ENCODE peak calls at places on chromosomes 2 and 18, in ten cellular contexts. A is GM12891, O is upper lobe of left lung, J is stomach, L is ovary, S is IMR-90, Q is A549, D is GM12892, I is body of pancreas, X is transverse colon. V is an unnamed sample.

GRCh38 chr18:59718108-59719057 is 21.2 kb upstream of the CCBE1 start:
- DNase-seq in Q (peak), L (no peak), S (peak), O (no peak), J (no peak), A (no peak), X (no peak), D (no peak), I (no peak), V (no peak)

GRCh38 chr2:168254158-168254935 is 7.0 kb upstream of the STK39 start:
- DNase-seq in J (no peak), Q (peak), S (peak), O (no peak), A (no peak), D (no peak), L (no peak), I (no peak), X (no peak), V (no peak)

GRCh38 chr2:213806125-213806726 is 522.0 kb downstream of the SPAG16 start:
- DNase-seq in S (peak), I (no peak), L (no peak), O (no peak), D (no peak), X (no peak), Q (peak), J (no peak), A (no peak), V (no peak)

GRCh38 chr18:11147962-11148654 is 1.3 kb downstream of the PIEZO2 start:
- DNase-seq in X (no peak), L (no peak), Q (no peak), A (no peak), O (peak), D (no peak), J (no peak), S (no peak), I (no peak), V (no peak)

GRCh38 chr2:181281206-181281832 is 175.9 kb upstream of the ITGA4 start:
- DNase-seq in L (no peak), O (no peak), D (no peak), Q (no peak), X (no peak), I (no peak), S (no peak), J (no peak), A (no peak), V (no peak)

GRCh38 chr18:74745658-74746403 is 148.2 kb downstream of the ZNF407 start:
- DNase-seq in Q (peak), J (no peak), I (no peak), S (peak), D (no peak), X (no peak), O (no peak), L (no peak), A (no peak), V (peak)

GRCh38 chr2:222707689-222708273 is 36.3 kb downstream of the MOGAT1 start:
- DNase-seq in J (no peak), X (no peak), Q (peak), I (no peak), L (no peak), A (no peak), S (peak), O (no peak), D (no peak), V (no peak)

GRCh38 chr2:117190856-117191255 is 623.6 kb upstream of the DDX18 start:
- DNase-seq in A (no peak), I (no peak), O (no peak), J (no peak), X (no peak), L (no peak), Q (no peak), S (no peak), D (no peak), V (no peak)

GRCh38 chr18:58745914-58746313 is 74.6 kb downstream of the MALT1 start:
- DNase-seq in D (no peak), X (no peak), S (no peak), O (no peak), Q (no peak), I (no peak), A (no peak), J (no peak), L (no peak), V (no peak)

GRCh38 chr2:101758001-101758400 is 60.5 kb downstream of the MAP4K4 start:
- DNase-seq in L (no peak), I (no peak), D (no peak), J (no peak), O (no peak), Q (no peak), X (no peak), S (no peak), A (no peak), V (no peak)

GRCh38 chr18:29083545-29083944 is 906.6 kb upstream of the CDH2 start:
- DNase-seq in D (no peak), A (no peak), O (no peak), L (no peak), I (no peak), X (no peak), S (peak), J (no peak), Q (no peak), V (no peak)

GRCh38 chr2:44639399-44639798 is 277.7 kb downstream of the CAMKMT start:
- DNase-seq in I (no peak), L (no peak), D (no peak), S (no peak), Q (no peak), X (no peak), A (no peak), O (no peak), J (no peak), V (no peak)

GRCh38 chr2:64133354-64133753 is 10.9 kb downstream of the PELI1 start:
- DNase-seq in S (no peak), O (no peak), D (no peak), I (no peak), X (no peak), Q (no peak), A (no peak), J (no peak), L (no peak), V (no peak)
- TF ChIP-seq POLR2A in S (no peak), O (no peak), D (no peak), I (no peak), X (no peak), Q (no peak), A (no peak), J (no peak), L (no peak), V (no peak)

GRCh38 chr2:20093263-20094141 is 42.1 kb upstream of the LAPTM4A start:
- DNase-seq in Q (peak), D (no peak), S (peak), L (peak), J (peak), I (peak), O (no peak), A (no peak), X (peak), V (peak)
- TF ChIP-seq POLR2A in Q (no peak), D (no peak), S (no peak), L (no peak), J (no peak), I (no peak), O (no peak), A (no peak), X (no peak), V (no peak)

GRCh38 chr2:214808961-214809750 is at the start of gene BARD1:
- DNase-seq in L (peak), O (peak), S (peak), X (peak), A (peak), D (peak), Q (peak), I (peak), J (peak), V (peak)
- TF ChIP-seq POLR2A in L (peak), O (no peak), S (no peak), X (peak), A (no peak), D (no peak), Q (peak), I (no peak), J (no peak), V (no peak)

GRCh38 chr2:9843229-9844035 is at the start of gene TAF1B:
- DNase-seq in L (peak), S (peak), Q (peak), X (peak), J (peak), O (peak), D (peak), I (peak), A (peak), V (peak)
- TF ChIP-seq POLR2A in L (peak), S (peak), Q (peak), X (peak), J (no peak), O (peak), D (peak), I (peak), A (peak), V (peak)

GRCh38 chr2:124563415-124563814 is 538.3 kb downstream of the CNTNAP5 start:
- DNase-seq in O (no peak), D (no peak), L (no peak), Q (no peak), J (no peak), S (no peak), I (no peak), A (no peak), X (no peak), V (no peak)
- TF ChIP-seq POLR2A in O (no peak), D (no peak), L (no peak), Q (no peak), J (no peak), S (no peak), I (no peak), A (no peak), X (no peak), V (no peak)

GRCh38 chr2:10439971-10440370 is 8.2 kb downstream of the ODC1 start:
- DNase-seq in S (no peak), O (no peak), L (no peak), Q (no peak), A (no peak), J (no peak), X (no peak), D (no peak), I (no peak), V (no peak)
- TF ChIP-seq POLR2A in S (no peak), O (no peak), L (no peak), Q (no peak), A (no peak), J (no peak), X (no peak), D (no peak), I (no peak), V (no peak)

DNA sequence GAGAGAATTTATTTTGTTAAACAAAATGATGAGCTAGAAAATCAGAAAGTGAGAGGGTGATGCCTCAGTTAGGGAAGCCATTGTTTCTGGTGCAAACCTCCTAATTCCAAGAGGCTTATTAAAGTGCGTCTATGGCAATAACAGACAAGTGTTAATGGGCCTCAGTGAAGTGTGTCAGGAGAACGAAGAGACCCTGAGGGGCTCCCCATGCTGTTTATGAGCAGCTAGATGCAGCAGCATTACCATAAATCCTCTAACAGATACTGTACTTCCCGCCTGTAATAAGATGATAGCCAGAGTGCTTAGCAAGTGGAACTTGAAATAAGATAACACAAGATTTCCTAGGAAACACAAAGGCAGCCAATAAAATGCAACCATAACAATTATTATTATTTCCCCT is 157.4 kb downstream of the MYT1L start:
- DNase-seq in O (no peak), I (no peak), J (no peak), Q (no peak), X (no peak), L (no peak), D (no peak), A (no peak), S (no peak), V (no peak)
- TF ChIP-seq POLR2A in O (no peak), I (no peak), J (no peak), Q (no peak), X (no peak), L (no peak), D (no peak), A (no peak), S (no peak), V (no peak)

GRCh38 chr18:26863122-26863879 is 2.2 kb downstream of the AQP4 start:
- DNase-seq in I (peak), L (peak), A (no peak), Q (peak), J (peak), D (no peak), S (no peak), X (peak), O (peak), V (no peak)
- TF ChIP-seq POLR2A in I (no peak), L (no peak), A (no peak), Q (no peak), J (no peak), D (no peak), S (no peak), X (no peak), O (no peak), V (no peak)

DNA sequence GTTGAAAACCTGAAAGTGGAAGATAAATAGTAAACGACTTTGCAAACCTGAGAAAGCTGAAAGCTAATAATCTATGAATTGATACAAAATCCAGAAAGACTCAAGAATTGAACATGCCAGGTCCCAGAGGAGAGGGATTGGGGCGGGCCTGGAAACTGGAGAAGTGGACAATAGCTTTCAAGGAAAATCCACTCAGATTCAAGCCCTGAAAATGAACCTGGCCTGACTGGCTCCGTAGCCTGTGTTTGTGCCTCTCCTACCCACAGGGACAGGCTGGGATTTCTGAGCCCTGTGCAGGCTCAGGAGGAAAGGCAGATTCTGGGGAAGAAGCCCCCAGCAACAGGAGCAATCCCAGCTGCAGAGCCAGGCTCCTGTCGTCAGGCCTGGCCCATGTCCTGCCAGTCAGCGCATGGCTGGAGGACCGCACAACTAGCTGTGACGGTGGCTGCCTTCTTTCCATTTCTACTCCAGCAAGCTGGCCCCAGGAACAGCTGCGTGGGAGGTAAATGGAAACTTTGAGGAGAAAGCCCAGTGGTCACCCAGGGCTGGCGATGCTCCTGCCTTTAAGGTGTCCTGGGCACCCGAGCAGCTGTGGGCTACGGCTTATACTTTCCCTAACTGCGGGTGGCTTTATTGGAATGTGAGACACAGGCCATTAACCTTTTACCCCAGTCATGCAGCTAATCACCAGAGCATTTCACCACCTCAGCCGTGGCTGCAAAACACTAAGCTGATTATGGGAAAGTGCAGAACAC is 275.0 kb upstream of the HS6ST1 start:
- DNase-seq in S (no peak), X (no peak), O (no peak), D (no peak), J (peak), I (no peak), L (no peak), Q (no peak), A (no peak), V (no peak)
- TF ChIP-seq POLR2A in S (no peak), X (no peak), O (no peak), D (no peak), J (no peak), I (no peak), L (no peak), Q (no peak), A (no peak), V (no peak)

V was measured in erythroblast.